ENCODE peak calls at places on chromosomes 5 and 9, in six cellular contexts. B is H9, H is IMR-90, O is neuronal stem cell, G is H1, Y is trophoblast cell. E is an unnamed sample.

GRCh38 chr5:62115009-62115408 is 191.0 kb upstream of the KIF2A start:
- DNase-seq in B (no peak), H (no peak), O (no peak), G (no peak), Y (no peak), E (peak; percentile 40)

GRCh38 chr9:109817846-109818472 is 38.0 kb downstream of the PALM2AKAP2 start:
- DNase-seq in B (peak; percentile 58), H (peak; percentile 99), O (peak; percentile 91), G (peak; percentile 69), Y (peak; percentile 100), E (peak; percentile 97)

GRCh38 chr5:140113699-140114263 is at the start of gene PURA:
- DNase-seq in B (peak; percentile 96), H (peak; percentile 92), O (peak; percentile 87), G (peak; percentile 94), Y (peak; percentile 97), E (peak; percentile 95)

GRCh38 chr5:10825897-10826644 is 65.0 kb upstream of the DAP start:
- DNase-seq in B (no peak), H (no peak), O (no peak), G (peak; percentile 54), Y (peak; percentile 10), E (no peak)

GRCh38 chr5:113259034-113259433 is 175.8 kb downstream of the TSSK1B start:
- DNase-seq in B (no peak), H (no peak), O (no peak), G (no peak), Y (no peak), E (no peak)

GRCh38 chr5:546376-546908 is 22.2 kb upstream of the SLC9A3 start:
- DNase-seq in B (no peak), H (no peak), O (no peak), G (no peak), Y (no peak), E (no peak)

GRCh38 chr5:66821626-66822429 is 225.6 kb downstream of the MAST4 start:
- DNase-seq in B (no peak), H (no peak), O (no peak), G (no peak), Y (no peak), E (no peak)

GRCh38 chr5:65873181-65873580 is 53.2 kb upstream of the ERBIN start:
- DNase-seq in B (no peak), H (peak; percentile 42), O (no peak), G (no peak), Y (no peak), E (peak; percentile 11)

GRCh38 chr9:117232991-117233390 is 181.9 kb downstream of the ASTN2 start:
- DNase-seq in B (no peak), H (no peak), O (no peak), G (no peak), Y (no peak), E (no peak)

GRCh38 chr9:109064963-109065701 is 51.8 kb upstream of the CTNNAL1 start:
- DNase-seq in B (no peak), H (peak; percentile 54), O (no peak), G (no peak), Y (peak; percentile 92), E (peak; percentile 12)

GRCh38 chr5:62460578-62460983 is 48.0 kb downstream of the IPO11 start:
- DNase-seq in B (no peak), H (peak; percentile 68), O (peak; percentile 21), G (no peak), Y (peak; percentile 67), E (peak; percentile 63)

GRCh38 chr5:173565491-173566038 is 50.9 kb downstream of the BOD1 start:
- DNase-seq in B (no peak), H (no peak), O (no peak), G (no peak), Y (peak; percentile 73), E (no peak)

GRCh38 chr5:14281746-14282181 is 138.6 kb downstream of the TRIO start:
- DNase-seq in B (no peak), H (no peak), O (no peak), G (no peak), Y (peak; percentile 52), E (no peak)

GRCh38 chr5:176538505-176538806 is 1.3 kb upstream of the RNF44 start:
- DNase-seq in B (no peak), H (no peak), O (no peak), G (no peak), Y (no peak), E (no peak)

GRCh38 chr5:135843571-135844337 is 9.3 kb downstream of the SLC25A48 start:
- DNase-seq in B (no peak), H (no peak), O (no peak), G (no peak), Y (no peak), E (no peak)

GRCh38 chr9:78860806-78861475 is 564.0 kb downstream of the PSAT1 start:
- DNase-seq in B (no peak), H (peak; percentile 82), O (no peak), G (no peak), Y (no peak), E (no peak)

GRCh38 chr9:101394687-101395086 is 3.7 kb downstream of the MRPL50 start:
- DNase-seq in B (no peak), H (no peak), O (no peak), G (no peak), Y (no peak), E (no peak)

GRCh38 chr5:78974011-78974410 is 11.1 kb downstream of the ARSB start:
- DNase-seq in B (no peak), H (no peak), O (no peak), G (no peak), Y (no peak), E (peak; percentile 62)

GRCh38 chr5:74594172-74595040 is 46.1 kb downstream of the ENC1 start:
- DNase-seq in B (no peak), H (peak; percentile 29), O (no peak), G (no peak), Y (peak; percentile 87), E (peak; percentile 33)

GRCh38 chr5:14816374-14816998 is 55.1 kb downstream of the ANKH start:
- DNase-seq in B (no peak), H (no peak), O (no peak), G (no peak), Y (no peak), E (no peak)

GRCh38 chr5:135553688-135554462 is 18.1 kb upstream of the NEUROG1 start:
- DNase-seq in B (peak; percentile 76), H (peak; percentile 7), O (no peak), G (no peak), Y (peak; percentile 28), E (no peak)

GRCh38 chr9:14418262-14419200 is 104.6 kb upstream of the NFIB start:
- DNase-seq in B (no peak), H (no peak), O (no peak), G (no peak), Y (no peak), E (no peak)

GRCh38 chr9:96057155-96057554 is 181.7 kb downstream of the ERCC6L2 start:
- DNase-seq in B (no peak), H (no peak), O (no peak), G (no peak), Y (no peak), E (no peak)

GRCh38 chr5:71658916-71659661 is 60.0 kb upstream of the CARTPT start:
- DNase-seq in B (no peak), H (no peak), O (no peak), G (no peak), Y (peak; percentile 9), E (no peak)

GRCh38 chr5:6543346-6543730 is 89.5 kb downstream of the NSUN2 start:
- DNase-seq in B (no peak), H (no peak), O (no peak), G (no peak), Y (no peak), E (no peak)

GRCh38 chr9:16062542-16063240 is 509.8 kb downstream of the CCDC171 start:
- DNase-seq in B (no peak), H (peak; percentile 98), O (no peak), G (no peak), Y (no peak), E (peak; percentile 23)

GRCh38 chr5:38382898-38383297 is 124.5 kb downstream of the EGFLAM start:
- DNase-seq in B (peak; percentile 83), H (peak; percentile 68), O (peak; percentile 62), G (peak; percentile 78), Y (peak; percentile 89), E (peak; percentile 72)

GRCh38 chr9:73038613-73039012 is 85.8 kb upstream of the ALDH1A1 start:
- DNase-seq in B (peak; percentile 35), H (no peak), O (no peak), G (no peak), Y (no peak), E (peak; percentile 32)

GRCh38 chr9:4985376-4986266 is 549 bp downstream of the JAK2 start:
- DNase-seq in B (peak; percentile 45), H (peak; percentile 45), O (peak; percentile 12), G (no peak), Y (peak; percentile 56), E (peak; percentile 79)

GRCh38 chr9:3124006-3124405 is 280.1 kb upstream of the PUM3 start:
- DNase-seq in B (peak; percentile 39), H (no peak), O (no peak), G (no peak), Y (no peak), E (no peak)

GRCh38 chr5:132867046-132867451 is 607 bp downstream of the UQCRQ start:
- DNase-seq in B (no peak), H (no peak), O (no peak), G (no peak), Y (no peak), E (no peak)

GRCh38 chr9:88593537-88594185 is 58.7 kb downstream of the NXNL2 start:
- DNase-seq in B (no peak), H (peak; percentile 74), O (peak; percentile 12), G (no peak), Y (peak; percentile 73), E (peak; percentile 71)
- H2AFZ ChIP-seq in B (no peak overlapping the region), H (no peak overlapping the region), O (no peak overlapping the region), G (no peak overlapping the region), Y (no peak overlapping the region), E (no peak overlapping the region)

GRCh38 chr9:129333613-129333960 is 155.5 kb upstream of the IER5L start:
- DNase-seq in B (peak; percentile 88), H (no peak), O (no peak), G (peak; percentile 59), Y (peak; percentile 88), E (peak; percentile 72)

GRCh38 chr9:129335456-129336129 is 157.5 kb upstream of the IER5L start:
- DNase-seq in B (no peak), H (no peak), O (no peak), G (no peak), Y (no peak), E (no peak)

GRCh38 chr9:129333961-129334743 is 156.1 kb upstream of the IER5L start:
- DNase-seq in B (peak; percentile 99), H (peak; percentile 92), O (peak; percentile 80), G (peak; percentile 87), Y (peak; percentile 99), E (peak; percentile 96)

GRCh38 chr9:129336130-129336528 is 158.1 kb upstream of the IER5L start:
- DNase-seq in B (no peak), H (peak; percentile 46), O (no peak), G (peak; percentile 54), Y (no peak), E (no peak)

GRCh38 chr9:129334744-129335080 is 156.7 kb upstream of the IER5L start:
- DNase-seq in B (no peak), H (no peak), O (no peak), G (no peak), Y (peak; percentile 30), E (no peak)
- H2BK120ac ChIP-seq in B (no peak overlapping the region), H (peak overlapping the region; percentile 99), O (peak overlapping the region; percentile 95), G (peak overlapping the region; percentile 55), Y (peak overlapping the region; percentile 100), E (peak overlapping the region; percentile 80)

GRCh38 chr9:136886610-136887597 is 588 bp downstream of the TRAF2 start:
- DNase-seq in B (no peak), H (peak; percentile 16), O (peak; percentile 36), G (peak; percentile 70), Y (peak; percentile 22), E (peak; percentile 61)
- H2BK5ac ChIP-seq in B (no peak overlapping the region), H (peak overlapping the region; percentile 34), O (no peak overlapping the region), G (no peak overlapping the region), Y (peak overlapping the region; percentile 51), E (no peak overlapping the region)

GRCh38 chr9:68974901-68975300 is 39.0 kb downstream of the PRKACG start:
- DNase-seq in B (no peak), H (no peak), O (no peak), G (no peak), Y (no peak), E (no peak)
- H2AFZ ChIP-seq in B (no peak overlapping the region), H (no peak overlapping the region), O (no peak overlapping the region), G (no peak overlapping the region), Y (no peak overlapping the region), E (no peak overlapping the region)

E was measured in mesenchymal stem cell.